ENCODE peak calls at places on chromosomes 16 and 17, in five cellular contexts. R is mesenchymal stem cell; X is NCI-H2171 treated with DMSO at 0.1 percent for 48 hours; Z is activated effector memory CD4-positive, alpha-beta T cell treated with Interleukin-2 at 50 U/mL for 16 hours; T is NCI-H510A treated with DMSO at 0.1 percent for 48 hours. U is an unnamed sample.

GRCh38 chr17:40922239-40922638 is 15.2 kb downstream of the KRT23 start:
- DNase-seq in R (peak), X (no peak), Z (no peak), T (no peak), U (peak)

GRCh38 chr17:49338883-49339282 is 23.2 kb downstream of the ZNF652 start:
- DNase-seq in R (peak), X (no peak), Z (no peak), T (no peak), U (no peak)

GRCh38 chr16:80931985-80932720 is 74.5 kb downstream of the CMC2 start:
- DNase-seq in R (peak), X (peak), Z (no peak), T (peak), U (peak)

GRCh38 chr17:79778504-79779087 is 648 bp downstream of the CBX2 start:
- DNase-seq in R (peak), X (peak), Z (no peak), T (peak), U (no peak)

GRCh38 chr17:58587713-58588117 is 73.3 kb upstream of the MTMR4 start:
- DNase-seq in R (peak), X (peak), Z (peak), T (peak), U (peak)

GRCh38 chr16:28136751-28137434 is 73.4 kb upstream of the GSG1L start:
- DNase-seq in R (no peak), X (no peak), Z (peak), T (no peak), U (peak)

GRCh38 chr17:1182831-1183578 is 3.2 kb upstream of the ABR start:
- DNase-seq in R (no peak), X (peak), Z (no peak), T (no peak), U (no peak)

GRCh38 chr17:3558603-3559269 is 1.1 kb upstream of the TRPV3 start:
- DNase-seq in R (peak), X (no peak), Z (peak), T (peak), U (peak)

GRCh38 chr16:11896776-11897175 is 19.0 kb downstream of the GSPT1 start:
- DNase-seq in R (peak), X (no peak), Z (no peak), T (no peak), U (peak)

GRCh38 chr17:32496348-32497078 is 9.7 kb downstream of the CDK5R1 start:
- DNase-seq in R (peak), X (no peak), Z (no peak), T (no peak), U (no peak)

GRCh38 chr17:49821916-49822315 is 26.0 kb downstream of the TAC4 start:
- DNase-seq in R (no peak), X (no peak), Z (no peak), T (no peak), U (no peak)

GRCh38 chr16:4944333-4945281 is 7.7 kb upstream of the PPL start:
- DNase-seq in R (peak), X (peak), Z (no peak), T (peak), U (peak)

GRCh38 chr16:82782715-82783251 is 156.0 kb downstream of the CDH13 start:
- DNase-seq in R (no peak), X (no peak), Z (no peak), T (peak), U (peak)

GRCh38 chr16:27724491-27724878 is 174.5 kb downstream of the KATNIP start:
- DNase-seq in R (no peak), X (peak), Z (no peak), T (no peak), U (no peak)

GRCh38 chr17:42667088-42667951 is 8.2 kb downstream of the TUBG2 start:
- DNase-seq in R (peak), X (no peak), Z (no peak), T (no peak), U (peak)

U was measured in dermis blood vessel endothelial cell.